ENCODE peak calls at places on chromosome 22, in ten cellular contexts. P is GM23248, N is thoracic aorta, W is lower lobe of right lung, Q is mesenchymal stem cell, E is neural progenitor cell, T is OCI-LY7, G is SK-N-SH, B is spleen, L is mucosa of descending colon. C is an unnamed sample.
A peak's percentile ranks its signal among the peaks of the same experiment; 100 is the strongest.

GRCh38 chr22:43144949-43145348 is 1.8 kb upstream of the MCAT start:
- DNase-seq in B (no peak), Q (no peak), G (no peak), W (no peak), L (no peak), E (no peak), N (no peak), P (no peak), T (no peak), C (no peak)

GRCh38 chr22:20084547-20085413 is 4.7 kb downstream of the DGCR8 start:
- DNase-seq in T (peak; percentile 41), E (peak; percentile 79), Q (peak; percentile 18), N (no peak), W (peak; percentile 45), L (no peak), B (peak; percentile 74), G (peak; percentile 88), P (peak; percentile 27), C (no peak)

GRCh38 chr22:30196141-30196866 is 50.3 kb downstream of the LIF start:
- DNase-seq in E (peak; percentile 29), G (no peak), N (peak; percentile 63), T (peak; percentile 55), W (peak; percentile 87), Q (peak; percentile 99), P (peak; percentile 100), B (peak; percentile 91), L (peak; percentile 46), C (peak; percentile 92)

GRCh38 chr22:46931414-46931813 is 169.0 kb downstream of the TBC1D22A start:
- DNase-seq in P (no peak), W (no peak), L (no peak), N (no peak), B (no peak), G (no peak), Q (peak; percentile 35), E (no peak), T (no peak), C (no peak)

GRCh38 chr22:25086902-25087282 is 112.8 kb upstream of the CRYBB3 start:
- DNase-seq in L (no peak), W (no peak), N (no peak), G (no peak), E (no peak), P (no peak), B (no peak), T (no peak), Q (no peak), C (no peak)

GRCh38 chr22:31140746-31141145 is 438 bp upstream of the PLA2G3 start:
- DNase-seq in E (no peak), G (peak; percentile 15), L (no peak), B (no peak), T (no peak), N (no peak), Q (no peak), P (no peak), W (peak; percentile 60), C (no peak)

GRCh38 chr22:17638182-17638431 is 450 bp upstream of the BCL2L13 start:
- DNase-seq in T (peak; percentile 37), E (no peak), N (no peak), W (no peak), G (no peak), P (peak; percentile 79), Q (peak; percentile 93), L (no peak), B (peak; percentile 75), C (no peak)

GRCh38 chr22:27786253-27786898 is 15.2 kb downstream of the MN1 start:
- DNase-seq in L (no peak), N (no peak), E (no peak), G (no peak), T (no peak), Q (no peak), P (no peak), B (no peak), W (no peak), C (no peak)

GRCh38 chr22:50523806-50524663 is 1.4 kb downstream of the SCO2 start:
- DNase-seq in P (no peak), E (no peak), Q (peak; percentile 5), N (no peak), W (no peak), B (no peak), T (no peak), G (peak; percentile 52), L (no peak), C (peak; percentile 55)

GRCh38 chr22:46998346-46998745 is 235.9 kb downstream of the TBC1D22A start:
- DNase-seq in N (no peak), Q (no peak), W (no peak), E (no peak), T (no peak), B (no peak), P (no peak), G (no peak), L (no peak), C (no peak)

GRCh38 chr22:41415554-41415953 is 31.0 kb downstream of the TOB2 start:
- DNase-seq in L (no peak), Q (no peak), W (no peak), P (no peak), T (no peak), E (no peak), G (no peak), N (no peak), B (no peak), C (no peak)

GRCh38 chr22:41417622-41418390 is 28.8 kb downstream of the TOB2 start:
- DNase-seq in L (peak; percentile 68), T (no peak), Q (no peak), E (no peak), W (peak; percentile 95), G (no peak), P (peak; percentile 39), N (peak; percentile 85), B (peak; percentile 90), C (no peak)

DNA sequence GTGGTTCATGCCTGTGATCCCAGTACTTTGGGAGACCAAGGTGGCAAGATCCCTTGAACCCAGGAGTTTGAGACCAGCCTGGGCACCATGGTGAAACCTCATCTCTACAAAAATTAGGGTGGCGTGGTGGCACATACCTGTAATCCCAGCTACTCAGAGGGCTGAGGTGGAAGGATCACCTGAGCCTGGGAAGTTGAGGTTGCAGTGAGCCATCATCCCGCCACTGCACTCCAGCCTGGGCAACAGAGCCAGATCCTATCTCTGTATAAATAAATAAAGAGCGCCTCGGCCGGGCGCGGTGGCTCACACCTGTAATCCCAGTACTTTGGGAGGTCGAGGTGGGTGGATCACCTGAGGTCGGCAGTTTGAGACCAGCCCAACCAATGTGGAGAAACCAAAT is 27.9 kb downstream of the TOB2 start:
- DNase-seq in N (no peak), G (no peak), Q (no peak), W (no peak), E (no peak), T (no peak), L (no peak), P (no peak), B (no peak), C (no peak)
- H3K4me1 ChIP-seq in N (peaks cover 50% of the 10 kb centered on the region), G (no peaks in the 10 kb centered on the region), Q (peaks cover 20% of the 10 kb centered on the region), W (peaks cover 41% of the 10 kb centered on the region), E (peaks cover 8% of the 10 kb centered on the region), T (peaks cover 37% of the 10 kb centered on the region), L (peaks cover 29% of the 10 kb centered on the region), P (peaks cover 5% of the 10 kb centered on the region), B (peaks cover 25% of the 10 kb centered on the region), C (no peaks in the 10 kb centered on the region)

DNA sequence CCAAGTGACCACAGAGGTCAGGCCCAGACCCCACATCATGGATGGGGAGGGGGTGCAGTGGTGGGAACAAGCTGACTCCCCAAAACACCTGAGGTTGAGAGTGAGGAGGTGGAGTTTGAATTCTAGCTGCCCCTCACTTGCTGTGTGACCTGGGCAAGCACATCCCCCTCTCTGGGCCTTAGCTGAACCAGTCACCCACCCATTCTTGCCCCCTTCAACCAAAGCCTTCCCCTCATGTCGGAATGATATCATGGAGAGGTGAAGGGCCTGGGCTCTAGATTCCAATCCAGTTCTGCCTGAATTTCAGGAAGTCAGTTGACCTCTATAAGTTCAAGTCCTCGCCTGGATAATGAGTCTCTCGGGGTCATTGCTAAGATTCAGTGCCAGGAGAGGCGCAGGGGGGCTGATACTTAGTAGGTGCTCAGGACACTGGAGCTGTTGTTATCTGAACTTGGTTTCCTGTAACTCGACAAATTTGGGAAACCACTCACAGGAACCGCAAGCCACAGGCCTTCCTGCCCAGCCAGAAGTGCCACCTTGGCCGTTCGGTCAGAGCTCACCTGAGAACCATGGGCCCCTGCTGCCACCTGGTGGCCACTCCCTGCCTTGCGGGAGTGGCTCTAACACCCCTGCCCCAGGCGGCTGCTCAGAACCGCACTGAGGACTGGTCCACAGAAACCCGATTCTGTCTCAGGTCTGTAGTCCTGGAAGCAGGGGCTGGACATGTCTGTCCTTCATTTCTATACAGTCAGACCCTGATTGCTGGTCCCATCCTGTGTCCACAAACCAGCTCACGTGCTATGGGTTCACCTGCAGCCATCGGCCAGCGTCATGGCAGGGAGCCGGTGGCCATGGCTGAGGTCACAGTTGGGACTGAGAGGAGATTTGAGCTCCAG is 6.9 kb downstream of the CDC42EP1 start:
- DNase-seq in Q (peak; percentile 57), B (peak; percentile 98), L (peak; percentile 97), N (no peak), P (peak; percentile 63), E (peak; percentile 88), W (peak; percentile 92), T (peak; percentile 85), G (peak; percentile 91), C (peak; percentile 86)
- H3K4me1 ChIP-seq in Q (peaks cover 72% of the 10 kb centered on the region), B (peaks cover 21% of the 10 kb centered on the region), L (peaks cover 85% of the 10 kb centered on the region), N (peaks cover 69% of the 10 kb centered on the region), P (peaks cover 34% of the 10 kb centered on the region), E (no peaks in the 10 kb centered on the region), W (peaks cover 80% of the 10 kb centered on the region), T (peaks cover 4% of the 10 kb centered on the region), G (peaks cover 25% of the 10 kb centered on the region), C (peaks cover 41% of the 10 kb centered on the region)

DNA sequence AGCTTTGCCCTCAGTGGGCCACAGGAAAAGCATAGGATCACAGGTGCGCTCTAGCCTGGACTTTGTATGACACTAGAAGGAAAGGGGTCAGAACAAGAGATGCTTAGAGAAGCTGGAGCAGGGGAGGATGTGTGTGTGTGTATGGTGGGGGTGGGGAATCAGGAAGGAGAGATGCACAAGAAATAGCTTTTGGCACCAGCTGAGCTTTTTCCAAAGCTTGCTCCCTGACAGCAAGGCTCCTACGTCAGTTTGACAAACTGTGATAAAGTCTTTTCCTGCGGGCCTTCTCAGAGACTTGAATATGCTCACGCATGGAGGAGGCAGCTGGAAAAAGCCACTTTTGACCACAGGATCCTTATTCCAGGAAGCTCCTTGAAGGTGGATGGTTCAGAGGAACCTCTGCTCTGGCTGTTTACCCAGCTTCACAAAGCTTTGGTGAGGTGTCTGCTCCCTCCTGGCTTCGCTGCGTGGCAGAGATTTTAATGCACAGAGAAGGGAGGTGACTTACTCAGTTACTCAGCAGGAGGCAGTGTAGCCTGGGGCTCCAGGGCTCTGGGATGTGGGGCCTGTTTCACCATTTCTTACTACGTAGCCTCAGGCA is 3.9 kb downstream of the CDC42EP1 start:
- DNase-seq in W (no peak), T (no peak), B (no peak), P (peak; percentile 40), Q (peak; percentile 83), N (no peak), L (no peak), G (no peak), E (no peak), C (no peak)
- H3K4me1 ChIP-seq in W (peaks cover 87% of the 10 kb centered on the region), T (peaks cover 4% of the 10 kb centered on the region), B (peaks cover 32% of the 10 kb centered on the region), P (peaks cover 44% of the 10 kb centered on the region), Q (peaks cover 62% of the 10 kb centered on the region), N (peaks cover 72% of the 10 kb centered on the region), L (peaks cover 75% of the 10 kb centered on the region), G (peaks cover 28% of the 10 kb centered on the region), E (peaks cover 16% of the 10 kb centered on the region), C (peaks cover 31% of the 10 kb centered on the region)

GRCh38 chr22:38314140-38314991 is 2.9 kb downstream of the CSNK1E start:
- DNase-seq in P (peak; percentile 51), N (no peak), B (peak; percentile 78), L (no peak), T (peak; percentile 76), E (peak; percentile 61), Q (peak; percentile 66), G (no peak), W (no peak), C (no peak)
- H3K4me1 ChIP-seq in P (peaks cover 66% of the 10 kb centered on the region), N (peaks cover 82% of the 10 kb centered on the region), B (peaks cover 47% of the 10 kb centered on the region), L (peaks cover 35% of the 10 kb centered on the region), T (peaks cover 64% of the 10 kb centered on the region), E (peaks cover 37% of the 10 kb centered on the region), Q (peaks cover 65% of the 10 kb centered on the region), G (peaks cover 31% of the 10 kb centered on the region), W (peaks cover 79% of the 10 kb centered on the region), C (peaks cover 62% of the 10 kb centered on the region)